ENCODE peak calls at places on chromosome 15, in six cellular contexts. T is A549, Q is GM12864, N is left ventricle myocardium inferior, J is H7, P is brain microvascular endothelial cell. Z is an unnamed sample.

GRCh38 chr15:36917411-36918267 is 182.7 kb downstream of the MEIS2 start:
- DNase-seq in T (no peak), N (no peak), Q (no peak), J (no peak), P (no peak), Z (no peak)

GRCh38 chr15:58522391-58522790 is 90.6 kb downstream of the LIPC start:
- DNase-seq in P (no peak), T (no peak), Q (no peak), N (peak; percentile 40), J (no peak), Z (peak; percentile 56)

GRCh38 chr15:74212494-74212893 is 9.9 kb upstream of the STRA6 start:
- DNase-seq in N (no peak), T (no peak), Q (peak; percentile 29), P (no peak), J (no peak), Z (no peak)

GRCh38 chr15:45164914-45165313 is 22.9 kb downstream of the SHF start:
- DNase-seq in T (no peak), P (no peak), N (no peak), J (no peak), Q (no peak), Z (no peak)

GRCh38 chr15:34753236-34753894 is 1.4 kb downstream of the GJD2 start:
- DNase-seq in N (peak; percentile 14), Q (no peak), P (peak; percentile 50), J (peak; percentile 79), T (peak; percentile 37), Z (peak; percentile 15)

GRCh38 chr15:31477301-31477700 is 150.7 kb downstream of the KLF13 start:
- DNase-seq in Q (no peak), T (no peak), J (no peak), N (no peak), P (no peak), Z (no peak)

GRCh38 chr15:98177950-98178848 is 217.7 kb downstream of the ARRDC4 start:
- DNase-seq in N (no peak), P (peak; percentile 65), Q (no peak), J (peak; percentile 66), T (peak; percentile 70), Z (peak; percentile 32)

GRCh38 chr15:50109086-50109987 is 9.7 kb downstream of the ATP8B4 start:
- DNase-seq in P (peak; percentile 47), Q (no peak), N (no peak), J (no peak), T (peak; percentile 20), Z (peak; percentile 49)

GRCh38 chr15:45123397-45123796 is 6.3 kb downstream of the DUOXA1 start:
- DNase-seq in Q (no peak), N (no peak), P (no peak), T (no peak), J (no peak), Z (peak; percentile 95)

GRCh38 chr15:74317820-74318375 is 49.5 kb downstream of the CYP11A1 start:
- DNase-seq in P (peak; percentile 95), Q (no peak), T (peak; percentile 44), N (peak; percentile 92), J (peak; percentile 66), Z (peak; percentile 14)

GRCh38 chr15:88956906-88957305 is 43.7 kb upstream of the MFGE8 start:
- DNase-seq in T (no peak), P (no peak), Q (no peak), N (no peak), J (no peak), Z (no peak)

GRCh38 chr15:48560321-48561051 is 85.0 kb downstream of the FBN1 start:
- DNase-seq in N (no peak), Q (peak; percentile 26), P (no peak), J (no peak), T (no peak), Z (no peak)

GRCh38 chr15:37789881-37790280 is 144.6 kb upstream of the TMCO5A start:
- DNase-seq in P (peak; percentile 52), Q (no peak), J (no peak), T (no peak), N (no peak), Z (no peak)

GRCh38 chr15:20340931-20341661 is 200.5 kb downstream of the GOLGA6L6 start:
- DNase-seq in P (peak; percentile 36), T (peak; percentile 35), Q (no peak), J (peak; percentile 69), N (peak; percentile 71), Z (peak; percentile 20)

GRCh38 chr15:44289352-44289790 is 852 bp downstream of the GOLM2 start:
- DNase-seq in P (no peak), Q (no peak), J (peak; percentile 51), N (no peak), T (no peak), Z (no peak)

GRCh38 chr15:57079446-57079845 is 161.0 kb downstream of the TCF12 start:
- DNase-seq in J (no peak), P (no peak), N (no peak), T (no peak), Q (no peak), Z (no peak)

GRCh38 chr15:55917881-55918296 is 75.5 kb downstream of the NEDD4 start:
- DNase-seq in N (no peak), J (no peak), T (peak; percentile 91), Q (no peak), P (peak; percentile 85), Z (peak; percentile 12)

GRCh38 chr15:46146002-46146401 is 511.2 kb downstream of the SQOR start:
- DNase-seq in T (no peak), J (no peak), Q (no peak), P (no peak), N (no peak), Z (no peak)

GRCh38 chr15:71272932-71273331 is 157.7 kb downstream of the THSD4 start:
- DNase-seq in T (no peak), P (peak; percentile 57), J (no peak), N (no peak), Q (no peak), Z (no peak)

GRCh38 chr15:52805351-52806283 is 15.5 kb upstream of the ONECUT1 start:
- DNase-seq in T (no peak), Q (no peak), J (peak; percentile 83), N (no peak), P (no peak), Z (no peak)
- H3K4me3 ChIP-seq in T (no peak overlapping the region), Q (no peak overlapping the region), J (peak overlapping the region; percentile 36), N (peak overlapping the region; percentile 57), P (no peak overlapping the region), Z (no peak overlapping the region)

DNA sequence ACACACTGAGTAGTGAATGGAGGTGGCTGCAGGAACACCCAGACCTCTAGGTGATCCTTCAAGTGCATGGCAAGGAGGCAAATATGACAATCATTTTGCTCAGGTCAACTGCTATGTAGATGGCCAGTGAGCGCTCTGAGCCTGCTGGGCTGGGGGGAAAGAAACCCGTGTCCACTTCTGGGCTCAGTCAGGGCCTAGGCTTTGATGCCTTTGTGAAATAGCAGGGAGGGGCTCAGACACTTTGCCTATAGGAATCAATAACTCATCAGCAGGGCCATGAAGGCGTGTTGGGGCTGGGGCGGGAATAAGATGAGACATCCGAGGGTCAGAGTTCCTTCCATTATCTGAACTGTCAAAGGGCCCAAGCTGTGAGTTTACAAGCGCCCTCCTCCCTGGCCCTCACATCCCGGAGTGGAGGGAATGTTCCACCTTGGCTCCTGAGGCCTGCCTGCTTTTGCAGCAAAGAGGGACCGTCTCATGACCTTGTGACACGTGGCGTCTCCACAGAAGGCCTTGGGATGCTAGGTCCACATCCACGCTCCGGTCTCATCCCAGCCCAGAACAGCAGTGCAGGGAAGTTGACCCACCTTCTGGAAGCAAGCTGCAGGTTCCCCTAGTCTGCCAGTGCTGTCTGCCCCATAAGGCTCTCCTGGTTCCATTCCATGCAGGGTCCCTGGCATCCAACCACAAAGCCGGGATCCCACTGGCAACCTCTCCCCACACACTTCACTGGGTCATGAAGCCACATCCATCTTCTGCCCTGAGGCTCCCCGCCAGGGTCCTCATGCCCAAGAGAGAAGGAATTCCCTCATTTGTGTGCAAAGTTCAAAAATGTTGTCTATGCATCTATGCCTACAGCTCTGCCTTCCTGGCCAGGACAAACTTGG is 78.4 kb downstream of the CHSY1 start:
- DNase-seq in T (no peak), J (no peak), Q (no peak), P (no peak), N (no peak), Z (no peak)
- H3K4me3 ChIP-seq in T (no peak overlapping the region), J (no peak overlapping the region), Q (no peak overlapping the region), P (no peak overlapping the region), N (no peak overlapping the region), Z (no peak overlapping the region)

DNA sequence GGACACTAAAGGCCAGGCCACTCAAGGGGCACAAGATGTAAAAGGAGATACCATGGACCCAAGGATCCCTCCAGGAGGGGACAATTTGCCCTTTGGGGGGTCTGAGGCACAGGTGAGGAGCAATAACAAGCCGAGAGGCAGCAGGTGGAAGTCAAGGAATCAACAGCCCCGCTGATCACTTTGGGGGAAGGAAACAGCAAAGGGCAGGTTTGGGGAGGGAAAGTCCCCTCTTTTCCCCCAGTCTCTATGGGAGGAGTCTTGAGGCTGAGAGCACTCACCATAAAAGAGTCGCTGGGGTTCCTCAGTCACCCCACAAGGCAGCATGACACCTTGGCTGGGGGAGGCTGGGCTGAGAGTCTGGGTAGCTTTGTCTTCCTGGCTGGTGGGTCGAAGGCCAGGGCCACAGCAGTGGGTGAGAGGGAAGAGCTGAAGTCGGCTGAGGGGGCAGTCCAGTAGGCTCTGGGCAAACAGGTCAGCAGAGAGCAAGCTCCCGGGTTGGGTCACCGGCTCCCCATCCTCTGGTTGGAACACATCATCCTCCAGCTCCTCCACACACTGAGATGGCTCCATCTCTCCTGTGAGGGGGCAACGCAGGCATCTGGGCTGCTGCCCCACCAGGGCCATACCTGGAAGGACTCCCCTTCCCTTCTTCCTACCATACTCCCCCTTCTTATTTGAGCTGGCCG is 3.0 kb downstream of the BMF start:
- DNase-seq in Q (no peak), T (no peak), J (peak; percentile 30), P (no peak), N (no peak), Z (no peak)
- H3K4me3 ChIP-seq in Q (peak overlapping the region; percentile 46), T (no peak overlapping the region), J (no peak overlapping the region), P (no peak overlapping the region), N (peak overlapping the region; percentile 27), Z (no peak overlapping the region)

GRCh38 chr15:92845109-92845508 is 55.0 kb upstream of the CHD2 start:
- DNase-seq in N (no peak), J (no peak), T (peak; percentile 72), Q (no peak), P (no peak), Z (no peak)
- H3K4me3 ChIP-seq in N (no peak overlapping the region), J (no peak overlapping the region), T (no peak overlapping the region), Q (no peak overlapping the region), P (no peak overlapping the region), Z (no peak overlapping the region)

DNA sequence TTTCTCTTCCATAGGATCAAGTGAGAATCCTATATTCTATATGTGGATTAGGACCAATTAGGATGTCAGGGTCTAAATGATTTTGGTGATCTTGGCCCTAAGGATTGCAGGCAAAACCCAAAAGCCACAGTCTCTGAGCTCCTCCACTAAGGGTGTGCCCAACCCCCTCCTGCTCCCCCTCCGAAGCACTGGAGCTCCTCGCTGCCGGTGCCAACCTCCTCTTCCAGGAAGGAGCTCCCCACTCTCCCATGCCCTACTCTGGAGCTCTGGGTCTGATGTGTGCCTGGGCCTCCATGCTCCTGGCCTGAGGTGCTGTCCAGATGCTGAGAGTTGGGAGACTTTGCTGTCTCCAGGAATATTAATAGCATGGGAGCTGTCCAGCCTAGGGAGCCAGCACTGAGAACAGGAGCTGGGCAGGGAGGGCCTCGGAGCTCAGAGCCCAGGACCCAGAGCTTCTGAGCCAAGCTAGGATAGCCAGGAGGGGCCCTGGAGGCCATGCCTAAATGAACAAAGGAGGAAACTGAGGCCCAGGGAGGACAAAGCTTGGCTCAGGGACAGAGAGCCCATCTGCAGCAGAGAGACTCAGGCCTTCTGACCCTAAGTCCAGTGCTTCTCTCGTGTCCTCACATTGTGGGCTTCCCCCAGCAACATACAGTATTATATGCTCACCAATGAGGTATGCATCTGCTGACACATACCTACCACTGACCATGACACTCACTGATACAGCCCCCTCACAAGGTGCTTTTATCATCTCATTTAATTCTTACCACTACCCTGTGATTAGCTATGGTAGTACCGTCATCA is 36.9 kb upstream of the HERC1 start:
- DNase-seq in P (peak; percentile 87), Q (no peak), J (peak; percentile 67), T (peak; percentile 51), N (no peak), Z (peak; percentile 14)
- H3K4me3 ChIP-seq in P (no peak overlapping the region), Q (no peak overlapping the region), J (no peak overlapping the region), T (no peak overlapping the region), N (no peak overlapping the region), Z (no peak overlapping the region)